ENCODE peak calls at places on chromosomes 12 and 14, in eight cellular contexts. Z is amniotic stem cell, M is Right ventricle myocardium superior, H is T47D, X is SW480, Y is T-helper 2 cell, E is nephron progenitor cell, U is NCI-H2171 treated with DMSO at 0.1 percent for 48 hours. Q is an unnamed sample.

GRCh38 chr14:50099335-50099734 is 17.0 kb downstream of the VCPKMT start:
- DNase-seq in Z (no peak), M (no peak), H (no peak), X (peak), Y (no peak), E (no peak), U (no peak), Q (no peak)

GRCh38 chr12:30796891-30797371 is 42.2 kb upstream of the CAPRIN2 start:
- DNase-seq in Z (peak), M (no peak), H (no peak), X (peak), Y (no peak), E (peak), U (no peak), Q (peak)

GRCh38 chr12:124947561-124948398 is 33.3 kb upstream of the UBC start:
- DNase-seq in Z (no peak), M (peak), H (no peak), X (no peak), Y (no peak), E (no peak), U (no peak), Q (no peak)

GRCh38 chr12:25283006-25283405 is 32.3 kb upstream of the KRAS start:
- DNase-seq in Z (no peak), M (no peak), H (no peak), X (no peak), Y (no peak), E (no peak), U (no peak), Q (no peak)

GRCh38 chr12:82314406-82314892 is 43.7 kb downstream of the CCDC59 start:
- DNase-seq in Z (no peak), M (peak), H (peak), X (no peak), Y (no peak), E (peak), U (no peak), Q (no peak)

GRCh38 chr12:87509233-87509820 is 519.9 kb downstream of the C12orf50 start:
- DNase-seq in Z (peak), M (no peak), H (peak), X (peak), Y (no peak), E (no peak), U (no peak), Q (peak)

GRCh38 chr12:122366685-122367475 is 55.6 kb downstream of the CLIP1 start:
- DNase-seq in Z (peak), M (no peak), H (peak), X (peak), Y (no peak), E (no peak), U (no peak), Q (peak)

GRCh38 chr14:65658202-65658601 is 245.7 kb downstream of the FUT8 start:
- DNase-seq in Z (no peak), M (no peak), H (peak), X (no peak), Y (no peak), E (no peak), U (no peak), Q (no peak)

GRCh38 chr14:74959596-74960180 is 4.3 kb upstream of the PGF start:
- DNase-seq in Z (no peak), M (no peak), H (no peak), X (no peak), Y (no peak), E (no peak), U (no peak), Q (no peak)

GRCh38 chr12:92505373-92506340 is 197.1 kb upstream of the PLEKHG7 start:
- DNase-seq in Z (no peak), M (peak), H (no peak), X (no peak), Y (peak), E (peak), U (peak), Q (no peak)

GRCh38 chr12:131829351-131829794 is 1.2 kb downstream of the MMP17 start:
- DNase-seq in Z (no peak), M (no peak), H (peak), X (no peak), Y (no peak), E (peak), U (peak), Q (no peak)

GRCh38 chr12:115325858-115326257 is 641.9 kb upstream of the TBX3 start:
- DNase-seq in Z (no peak), M (no peak), H (no peak), X (no peak), Y (no peak), E (no peak), U (no peak), Q (no peak)

GRCh38 chr14:94695231-94695630 is 74.7 kb downstream of the GSC start:
- DNase-seq in Z (no peak), M (no peak), H (no peak), X (no peak), Y (no peak), E (no peak), U (no peak), Q (no peak)

GRCh38 chr14:26286806-26287205 is 311.0 kb downstream of the NOVA1 start:
- DNase-seq in Z (no peak), M (no peak), H (no peak), X (no peak), Y (no peak), E (no peak), U (no peak), Q (no peak)

GRCh38 chr14:75497191-75497590 is 25.1 kb upstream of the BATF start:
- DNase-seq in Z (no peak), M (no peak), H (no peak), X (no peak), Y (peak), E (no peak), U (no peak), Q (no peak)

GRCh38 chr12:103665971-103666370 is 78.9 kb downstream of the STAB2 start:
- DNase-seq in Z (no peak), M (no peak), H (no peak), X (no peak), Y (no peak), E (peak), U (no peak), Q (no peak)

GRCh38 chr14:64201296-64201695 is 92.9 kb downstream of the ESR2 start:
- DNase-seq in Z (no peak), M (no peak), H (peak), X (no peak), Y (no peak), E (no peak), U (no peak), Q (no peak)

GRCh38 chr14:55514819-55515470 is 65.1 kb upstream of the KTN1 start:
- DNase-seq in Z (no peak), M (no peak), H (no peak), X (no peak), Y (no peak), E (no peak), U (no peak), Q (no peak)

GRCh38 chr12:48683534-48683933 is 1.5 kb upstream of the KANSL2 start:
- DNase-seq in Z (no peak), M (no peak), H (no peak), X (no peak), Y (no peak), E (no peak), U (no peak), Q (no peak)

GRCh38 chr12:107533218-107533617 is 152.4 kb upstream of the PWP1 start:
- DNase-seq in Z (no peak), M (no peak), H (no peak), X (no peak), Y (no peak), E (no peak), U (no peak), Q (no peak)

GRCh38 chr14:36418937-36419336 is 98.5 kb upstream of the MBIP start:
- DNase-seq in Z (no peak), M (no peak), H (no peak), X (no peak), Y (no peak), E (no peak), U (no peak), Q (no peak)

GRCh38 chr14:72679591-72680151 is 214.2 kb downstream of the DPF3 start:
- DNase-seq in Z (no peak), M (no peak), H (no peak), X (no peak), Y (no peak), E (peak), U (peak), Q (no peak)

GRCh38 chr12:103851127-103851526 is 10.1 kb upstream of the NT5DC3 start:
- DNase-seq in Z (no peak), M (no peak), H (no peak), X (no peak), Y (no peak), E (no peak), U (no peak), Q (no peak)

GRCh38 chr12:69065804-69066203 is 132.8 kb upstream of the CPM start:
- DNase-seq in Z (no peak), M (no peak), H (no peak), X (peak), Y (no peak), E (no peak), U (peak), Q (no peak)